ENCODE peak calls at places on chromosomes 12 and 14, in nine cellular contexts. One of them, this sample, is unnamed.

GRCh38 chr12:6345319-6346071 is 3.6 kb upstream of the TNFRSF1A start:
- DNase-seq in adrenal gland: peak; percentile 96
- DNase-seq in uterus: peak; percentile 69
- DNase-seq in GM12878: no peak
- DNase-seq in lung: no peak
- DNase-seq in aorta: peak; percentile 88
- DNase-seq in stomach: peak; percentile 57
- DNase-seq in naive thymus-derived CD4-positive, alpha-beta T cell: no peak
- DNase-seq in ascending aorta: peak; percentile 97
- DNase-seq in this sample: no peak

GRCh38 chr14:99971087-99971928 is 93.9 kb upstream of the EVL start:
- DNase-seq in adrenal gland: peak; percentile 74
- DNase-seq in uterus: peak; percentile 81
- DNase-seq in GM12878: no peak
- DNase-seq in lung: peak; percentile 74
- DNase-seq in aorta: peak; percentile 79
- DNase-seq in stomach: peak; percentile 86
- DNase-seq in naive thymus-derived CD4-positive, alpha-beta T cell: peak; percentile 83
- DNase-seq in ascending aorta: peak; percentile 80
- DNase-seq in this sample: peak; percentile 85

GRCh38 chr12:107131832-107132616 is 38.7 kb upstream of the CRY1 start:
- DNase-seq in adrenal gland: peak; percentile 16
- DNase-seq in uterus: no peak
- DNase-seq in GM12878: no peak
- DNase-seq in lung: no peak
- DNase-seq in aorta: no peak
- DNase-seq in stomach: no peak
- DNase-seq in naive thymus-derived CD4-positive, alpha-beta T cell: peak; percentile 48
- DNase-seq in ascending aorta: no peak
- DNase-seq in this sample: no peak

GRCh38 chr14:44961151-44961729 is 507 bp downstream of the KLHL28 start:
- DNase-seq in adrenal gland: peak; percentile 76
- DNase-seq in uterus: peak; percentile 55
- DNase-seq in GM12878: no peak
- DNase-seq in lung: peak; percentile 59
- DNase-seq in aorta: peak; percentile 77
- DNase-seq in stomach: peak; percentile 51
- DNase-seq in naive thymus-derived CD4-positive, alpha-beta T cell: peak; percentile 66
- DNase-seq in ascending aorta: peak; percentile 71
- DNase-seq in this sample: peak; percentile 54

GRCh38 chr14:32205984-32206383 is 2.9 kb upstream of the RNU6-8 start:
- DNase-seq in adrenal gland: no peak
- DNase-seq in uterus: no peak
- DNase-seq in GM12878: peak; percentile 45
- DNase-seq in lung: no peak
- DNase-seq in aorta: no peak
- DNase-seq in stomach: no peak
- DNase-seq in naive thymus-derived CD4-positive, alpha-beta T cell: no peak
- DNase-seq in ascending aorta: no peak
- DNase-seq in this sample: no peak

GRCh38 chr12:121825041-121825523 is 21.3 kb downstream of the SETD1B start:
- DNase-seq in adrenal gland: no peak
- DNase-seq in uterus: no peak
- DNase-seq in GM12878: no peak
- DNase-seq in lung: no peak
- DNase-seq in aorta: no peak
- DNase-seq in stomach: no peak
- DNase-seq in naive thymus-derived CD4-positive, alpha-beta T cell: no peak
- DNase-seq in ascending aorta: no peak
- DNase-seq in this sample: no peak

GRCh38 chr12:9662488-9662887 is 7.0 kb upstream of the CLEC2D start:
- DNase-seq in adrenal gland: no peak
- DNase-seq in uterus: no peak
- DNase-seq in GM12878: no peak
- DNase-seq in lung: no peak
- DNase-seq in aorta: no peak
- DNase-seq in stomach: no peak
- DNase-seq in naive thymus-derived CD4-positive, alpha-beta T cell: no peak
- DNase-seq in ascending aorta: no peak
- DNase-seq in this sample: no peak

GRCh38 chr12:107225626-107226025 is 132.3 kb upstream of the CRY1 start:
- DNase-seq in adrenal gland: no peak
- DNase-seq in uterus: no peak
- DNase-seq in GM12878: no peak
- DNase-seq in lung: no peak
- DNase-seq in aorta: no peak
- DNase-seq in stomach: no peak
- DNase-seq in naive thymus-derived CD4-positive, alpha-beta T cell: no peak
- DNase-seq in ascending aorta: no peak
- DNase-seq in this sample: no peak

GRCh38 chr14:54683882-54684794 is 117.2 kb downstream of the SAMD4A start:
- DNase-seq in adrenal gland: no peak
- DNase-seq in uterus: peak; percentile 70
- DNase-seq in GM12878: no peak
- DNase-seq in lung: no peak
- DNase-seq in aorta: peak; percentile 61
- DNase-seq in stomach: no peak
- DNase-seq in naive thymus-derived CD4-positive, alpha-beta T cell: no peak
- DNase-seq in ascending aorta: peak; percentile 88
- DNase-seq in this sample: peak; percentile 39

DNA sequence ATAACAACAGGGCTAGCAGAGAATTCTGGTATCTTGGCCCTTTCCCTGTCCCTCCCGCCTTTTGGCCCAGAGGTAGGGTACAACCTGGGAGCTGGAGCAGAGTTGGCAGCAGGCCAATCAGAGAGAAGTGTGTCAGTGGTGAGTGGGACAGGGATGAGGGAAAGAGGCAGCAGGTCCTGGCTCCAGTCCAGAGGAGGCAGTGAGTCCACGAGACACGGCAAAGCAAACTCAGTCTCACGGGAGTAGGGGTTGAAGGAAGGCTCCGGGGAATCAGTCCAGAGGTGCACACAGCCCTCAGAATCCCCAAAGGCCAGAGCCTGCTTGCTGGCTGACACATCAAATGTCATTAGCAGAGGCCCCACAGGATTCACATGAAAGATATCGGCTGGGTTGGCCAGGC is 7.3 kb downstream of the PAN2 start:
- DNase-seq in adrenal gland: peak; percentile 30
- DNase-seq in uterus: no peak
- DNase-seq in GM12878: no peak
- DNase-seq in lung: no peak
- DNase-seq in aorta: no peak
- DNase-seq in stomach: no peak
- DNase-seq in naive thymus-derived CD4-positive, alpha-beta T cell: no peak
- DNase-seq in ascending aorta: no peak
- DNase-seq in this sample: no peak
- H3K36me3 ChIP-seq in adrenal gland: peaks cover 63% of the 10 kb centered on the region
- H3K36me3 ChIP-seq in uterus: no peaks in the 10 kb centered on the region
- H3K36me3 ChIP-seq in GM12878: peaks cover 16% of the 10 kb centered on the region
- H3K36me3 ChIP-seq in lung: peaks cover 42% of the 10 kb centered on the region
- H3K36me3 ChIP-seq in aorta: peaks cover 19% of the 10 kb centered on the region
- H3K36me3 ChIP-seq in stomach: peaks cover 73% of the 10 kb centered on the region
- H3K36me3 ChIP-seq in naive thymus-derived CD4-positive, alpha-beta T cell: no peaks in the 10 kb centered on the region
- H3K36me3 ChIP-seq in ascending aorta: peaks cover 57% of the 10 kb centered on the region
- H3K36me3 ChIP-seq in this sample: peaks cover 73% of the 10 kb centered on the region

GRCh38 chr14:62689741-62690140 is 355.5 kb downstream of the KCNH5 start:
- DNase-seq in adrenal gland: no peak
- DNase-seq in uterus: no peak
- DNase-seq in GM12878: no peak
- DNase-seq in lung: no peak
- DNase-seq in aorta: no peak
- DNase-seq in stomach: no peak
- DNase-seq in naive thymus-derived CD4-positive, alpha-beta T cell: no peak
- DNase-seq in ascending aorta: no peak
- DNase-seq in this sample: no peak
- H3K9me3 ChIP-seq in adrenal gland: no peaks in the 10 kb centered on the region
- H3K9me3 ChIP-seq in uterus: no peaks in the 10 kb centered on the region
- H3K9me3 ChIP-seq in GM12878: no peaks in the 10 kb centered on the region
- H3K9me3 ChIP-seq in lung: no peaks in the 10 kb centered on the region
- H3K9me3 ChIP-seq in aorta: peaks cover 1% of the 10 kb centered on the region
- H3K9me3 ChIP-seq in stomach: peaks cover 8% of the 10 kb centered on the region
- H3K9me3 ChIP-seq in naive thymus-derived CD4-positive, alpha-beta T cell: no peaks in the 10 kb centered on the region
- H3K9me3 ChIP-seq in ascending aorta: no peaks in the 10 kb centered on the region
- H3K9me3 ChIP-seq in this sample: peaks cover 31% of the 10 kb centered on the region

GRCh38 chr14:95695913-95696312 is 9.7 kb downstream of the TCL1B start:
- DNase-seq in adrenal gland: no peak
- DNase-seq in uterus: no peak
- DNase-seq in GM12878: no peak
- DNase-seq in lung: no peak
- DNase-seq in aorta: no peak
- DNase-seq in stomach: no peak
- DNase-seq in naive thymus-derived CD4-positive, alpha-beta T cell: no peak
- DNase-seq in ascending aorta: no peak
- DNase-seq in this sample: no peak
- H3K27ac ChIP-seq in adrenal gland: no peak overlapping the region
- H3K27ac ChIP-seq in uterus: no peak overlapping the region
- H3K27ac ChIP-seq in GM12878: no peak overlapping the region
- H3K27ac ChIP-seq in lung: no peak overlapping the region
- H3K27ac ChIP-seq in aorta: no peak overlapping the region
- H3K27ac ChIP-seq in stomach: no peak overlapping the region
- H3K27ac ChIP-seq in naive thymus-derived CD4-positive, alpha-beta T cell: no peak overlapping the region
- H3K27ac ChIP-seq in ascending aorta: no peak overlapping the region
- H3K27ac ChIP-seq in this sample: no peak overlapping the region

GRCh38 chr12:120156315-120157259 is 37.9 kb downstream of the GCN1 start:
- DNase-seq in adrenal gland: no peak
- DNase-seq in uterus: no peak
- DNase-seq in GM12878: no peak
- DNase-seq in lung: no peak
- DNase-seq in aorta: no peak
- DNase-seq in stomach: no peak
- DNase-seq in naive thymus-derived CD4-positive, alpha-beta T cell: no peak
- DNase-seq in ascending aorta: no peak
- DNase-seq in this sample: no peak

GRCh38 chr12:120155072-120155471 is 38.5 kb upstream of the RAB35 start:
- DNase-seq in adrenal gland: no peak
- DNase-seq in uterus: no peak
- DNase-seq in GM12878: no peak
- DNase-seq in lung: no peak
- DNase-seq in aorta: no peak
- DNase-seq in stomach: no peak
- DNase-seq in naive thymus-derived CD4-positive, alpha-beta T cell: no peak
- DNase-seq in ascending aorta: no peak
- DNase-seq in this sample: no peak

GRCh38 chr12:120148011-120148410 is 31.5 kb upstream of the RAB35 start:
- DNase-seq in adrenal gland: no peak
- DNase-seq in uterus: no peak
- DNase-seq in GM12878: no peak
- DNase-seq in lung: no peak
- DNase-seq in aorta: no peak
- DNase-seq in stomach: no peak
- DNase-seq in naive thymus-derived CD4-positive, alpha-beta T cell: no peak
- DNase-seq in ascending aorta: no peak
- DNase-seq in this sample: no peak

GRCh38 chr12:120145164-120145563 is 28.6 kb upstream of the RAB35 start:
- DNase-seq in adrenal gland: no peak
- DNase-seq in uterus: no peak
- DNase-seq in GM12878: no peak
- DNase-seq in lung: no peak
- DNase-seq in aorta: no peak
- DNase-seq in stomach: no peak
- DNase-seq in naive thymus-derived CD4-positive, alpha-beta T cell: no peak
- DNase-seq in ascending aorta: no peak
- DNase-seq in this sample: no peak

DNA sequence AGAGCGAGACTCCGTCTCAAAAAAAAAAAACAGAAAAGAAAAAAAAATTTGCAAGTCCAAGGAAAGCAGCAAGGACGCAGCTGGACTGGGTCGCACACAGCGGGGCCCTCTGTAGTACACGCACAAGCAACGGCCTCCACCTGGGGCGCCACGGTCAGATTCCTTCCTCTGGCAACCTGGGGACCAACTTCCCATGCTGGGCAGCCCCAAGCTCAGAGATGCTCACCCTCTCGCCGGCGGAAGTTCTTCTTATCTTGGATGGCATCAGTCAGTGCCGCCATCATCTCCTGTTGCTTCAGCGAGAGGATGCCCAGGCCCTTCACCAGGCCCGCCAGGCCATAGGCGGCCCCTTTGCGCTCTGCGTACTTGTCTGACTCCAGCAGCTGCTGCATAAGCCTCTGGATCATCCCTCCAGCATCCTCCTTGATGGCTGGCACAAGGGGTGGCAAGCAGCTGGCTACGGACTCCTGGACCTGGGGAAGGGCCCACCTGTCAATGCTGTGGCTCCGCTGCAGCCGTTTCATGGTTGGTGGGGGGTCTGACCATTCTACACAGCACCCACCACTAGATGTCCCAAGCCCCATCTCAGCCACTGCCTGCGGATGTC is 34.5 kb upstream of the RAB35 start:
- DNase-seq in adrenal gland: no peak
- DNase-seq in uterus: no peak
- DNase-seq in GM12878: no peak
- DNase-seq in lung: no peak
- DNase-seq in aorta: peak; percentile 21
- DNase-seq in stomach: no peak
- DNase-seq in naive thymus-derived CD4-positive, alpha-beta T cell: no peak
- DNase-seq in ascending aorta: no peak
- DNase-seq in this sample: no peak
- H3K36me3 ChIP-seq in adrenal gland: peaks cover 95% of the 10 kb centered on the region
- H3K36me3 ChIP-seq in uterus: no peaks in the 10 kb centered on the region
- H3K36me3 ChIP-seq in GM12878: peaks cover 43% of the 10 kb centered on the region
- H3K36me3 ChIP-seq in lung: peaks cover 40% of the 10 kb centered on the region
- H3K36me3 ChIP-seq in aorta: peaks cover 22% of the 10 kb centered on the region
- H3K36me3 ChIP-seq in stomach: peaks cover 100% of the 10 kb centered on the region
- H3K36me3 ChIP-seq in naive thymus-derived CD4-positive, alpha-beta T cell: peaks cover 23% of the 10 kb centered on the region
- H3K36me3 ChIP-seq in ascending aorta: peaks cover 90% of the 10 kb centered on the region
- H3K36me3 ChIP-seq in this sample: peaks cover 97% of the 10 kb centered on the region

DNA sequence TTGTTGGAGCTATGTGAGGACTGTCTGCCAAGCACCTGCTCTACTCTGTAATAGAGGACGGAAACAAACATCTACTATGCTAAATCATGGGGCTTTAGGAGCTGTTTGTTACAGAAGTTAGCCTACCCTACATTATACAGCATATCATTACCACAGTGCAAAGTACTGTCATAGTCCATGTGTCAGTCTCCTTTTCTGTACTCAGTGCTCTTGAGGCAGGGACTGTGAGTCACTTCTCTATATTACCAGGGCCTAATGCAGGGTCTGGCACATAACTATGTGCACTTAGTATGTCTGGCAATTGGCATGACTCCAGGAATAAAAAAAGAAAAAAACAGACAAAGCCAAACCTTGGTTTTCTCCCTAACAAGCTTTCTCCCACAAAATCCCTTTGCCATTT is 95.0 kb downstream of the RPAP3 start:
- DNase-seq in adrenal gland: no peak
- DNase-seq in uterus: no peak
- DNase-seq in GM12878: no peak
- DNase-seq in lung: no peak
- DNase-seq in aorta: no peak
- DNase-seq in stomach: no peak
- DNase-seq in naive thymus-derived CD4-positive, alpha-beta T cell: no peak
- DNase-seq in ascending aorta: no peak
- DNase-seq in this sample: no peak
- H3K9me3 ChIP-seq in adrenal gland: peaks cover 4% of the 10 kb centered on the region
- H3K9me3 ChIP-seq in uterus: no peaks in the 10 kb centered on the region
- H3K9me3 ChIP-seq in GM12878: peaks cover 5% of the 10 kb centered on the region
- H3K9me3 ChIP-seq in lung: peaks cover 2% of the 10 kb centered on the region
- H3K9me3 ChIP-seq in aorta: peaks cover 5% of the 10 kb centered on the region
- H3K9me3 ChIP-seq in stomach: peaks cover 27% of the 10 kb centered on the region
- H3K9me3 ChIP-seq in naive thymus-derived CD4-positive, alpha-beta T cell: no peaks in the 10 kb centered on the region
- H3K9me3 ChIP-seq in ascending aorta: no peaks in the 10 kb centered on the region
- H3K9me3 ChIP-seq in this sample: peaks cover 25% of the 10 kb centered on the region

This sample was measured in left ventricle myocardium inferior.